ENCODE peak calls at places on chromosomes 7 and 10, in six cellular contexts. Q is fibroblast of lung, D is bronchial epithelial cell, W is lower leg skin, U is nephron progenitor cell, O is mucosa of descending colon. I is an unnamed sample.

GRCh38 chr10:35463878-35464277 is 127.6 kb downstream of the CCNY start:
- DNase-seq in Q (no peak), D (no peak), W (no peak), U (no peak), O (no peak), I (no peak)

GRCh38 chr10:125982256-125982948 is 86.0 kb downstream of the FANK1 start:
- DNase-seq in Q (peak; percentile 79), D (peak; percentile 67), W (no peak), U (peak; percentile 21), O (no peak), I (peak; percentile 43)

GRCh38 chr7:118185163-118185860 is 1.3 kb downstream of the LSM8 start:
- DNase-seq in Q (peak; percentile 39), D (no peak), W (no peak), U (no peak), O (no peak), I (no peak)

GRCh38 chr10:15313844-15314243 is 57.2 kb downstream of the FAM171A1 start:
- DNase-seq in Q (peak; percentile 44), D (no peak), W (peak; percentile 83), U (no peak), O (no peak), I (peak; percentile 52)

GRCh38 chr10:32417906-32418547 is 27.9 kb upstream of the CCDC7 start:
- DNase-seq in Q (peak; percentile 96), D (no peak), W (no peak), U (no peak), O (no peak), I (no peak)

GRCh38 chr7:40405991-40406390 is 271.2 kb downstream of the SUGCT start:
- DNase-seq in Q (no peak), D (no peak), W (no peak), U (no peak), O (no peak), I (no peak)

GRCh38 chr10:802506-802905 is 113.0 kb upstream of the DIP2C start:
- DNase-seq in Q (no peak), D (no peak), W (peak; percentile 67), U (no peak), O (no peak), I (no peak)

GRCh38 chr7:150903627-150904026 is 51.3 kb downstream of the AOC1 start:
- DNase-seq in Q (peak; percentile 71), D (peak; percentile 36), W (no peak), U (no peak), O (peak; percentile 80), I (no peak)

GRCh38 chr10:105718207-105718995 is 1077.3 kb downstream of the SORCS3 start:
- DNase-seq in Q (no peak), D (no peak), W (no peak), U (no peak), O (no peak), I (no peak)

GRCh38 chr7:27459021-27459728 is 203.5 kb downstream of the HIBADH start:
- DNase-seq in Q (no peak), D (no peak), W (no peak), U (no peak), O (no peak), I (no peak)

GRCh38 chr7:1140481-1141104 is 19.4 kb downstream of the ZFAND2A start:
- DNase-seq in Q (no peak), D (no peak), W (no peak), U (no peak), O (no peak), I (no peak)

GRCh38 chr7:3415730-3416366 is 114.8 kb downstream of the SDK1 start:
- DNase-seq in Q (no peak), D (peak; percentile 51), W (no peak), U (no peak), O (no peak), I (no peak)

GRCh38 chr7:47148541-47149207 is 433.2 kb downstream of the TNS3 start:
- DNase-seq in Q (peak; percentile 9), D (no peak), W (no peak), U (no peak), O (no peak), I (no peak)

GRCh38 chr7:1942704-1943294 is 272.7 kb downstream of the ELFN1 start:
- DNase-seq in Q (no peak), D (no peak), W (no peak), U (no peak), O (peak; percentile 3), I (no peak)

GRCh38 chr10:97920865-97921264 is 71.2 kb downstream of the GOLGA7B start:
- DNase-seq in Q (no peak), D (no peak), W (no peak), U (no peak), O (no peak), I (no peak)

GRCh38 chr10:4020651-4021050 is 235.6 kb upstream of the KLF6 start:
- DNase-seq in Q (no peak), D (no peak), W (no peak), U (no peak), O (no peak), I (no peak)

GRCh38 chr7:204326-204725 is 12.0 kb downstream of the FAM20C start:
- DNase-seq in Q (no peak), D (no peak), W (no peak), U (no peak), O (no peak), I (no peak)

GRCh38 chr10:91088300-91089140 is 131.9 kb upstream of the PCGF5 start:
- DNase-seq in Q (peak; percentile 41), D (peak; percentile 22), W (no peak), U (no peak), O (no peak), I (no peak)

GRCh38 chr10:76881477-76882220 is 756.0 kb downstream of the KCNMA1 start:
- DNase-seq in Q (peak; percentile 59), D (peak; percentile 12), W (no peak), U (no peak), O (no peak), I (no peak)

GRCh38 chr7:26690135-26690534 is 174.3 kb downstream of the SKAP2 start:
- DNase-seq in Q (no peak), D (peak; percentile 25), W (no peak), U (no peak), O (no peak), I (no peak)

GRCh38 chr7:64945481-64945756 is 42.3 kb downstream of the ZNF273 start:
- DNase-seq in Q (no peak), D (no peak), W (no peak), U (no peak), O (no peak), I (no peak)

GRCh38 chr7:92375013-92375412 is 72.3 kb upstream of the GATAD1 start:
- DNase-seq in Q (no peak), D (no peak), W (no peak), U (no peak), O (no peak), I (no peak)

GRCh38 chr7:107588529-107589130 is 8.6 kb downstream of the BCAP29 start:
- DNase-seq in Q (no peak), D (no peak), W (no peak), U (no peak), O (no peak), I (no peak)

GRCh38 chr10:126133906-126134703 is 237.7 kb downstream of the FANK1 start:
- DNase-seq in Q (peak; percentile 50), D (peak; percentile 93), W (no peak), U (no peak), O (no peak), I (no peak)

GRCh38 chr7:11533229-11533820 is 298.7 kb downstream of the THSD7A start:
- DNase-seq in Q (no peak), D (no peak), W (no peak), U (no peak), O (no peak), I (no peak)

GRCh38 chr10:99304857-99305220 is 24.3 kb upstream of the CNNM1 start:
- DNase-seq in Q (no peak), D (no peak), W (no peak), U (no peak), O (no peak), I (no peak)

GRCh38 chr7:35253680-35254495 is at the start of gene TBX20:
- DNase-seq in Q (peak; percentile 31), D (peak; percentile 9), W (no peak), U (peak; percentile 76), O (peak; percentile 77), I (peak; percentile 52)

GRCh38 chr10:87775766-87776165 is 42.3 kb downstream of the ATAD1 start:
- DNase-seq in Q (peak; percentile 26), D (peak; percentile 36), W (no peak), U (no peak), O (no peak), I (no peak)

GRCh38 chr10:21496285-21497176 is 29.0 kb downstream of the SKIDA1 start:
- DNase-seq in Q (peak; percentile 56), D (peak; percentile 18), W (peak; percentile 87), U (peak; percentile 71), O (peak; percentile 58), I (peak; percentile 57)
- TF ChIP-seq CTCF in Q (peak; percentile 38), D (peak; percentile 52), W (no peak), U (no peak), O (no peak), I (no peak)

GRCh38 chr10:71234017-71234894 is 21.9 kb downstream of the UNC5B start:
- DNase-seq in Q (no peak), D (no peak), W (no peak), U (no peak), O (peak; percentile 22), I (no peak)
- TF ChIP-seq CTCF in Q (no peak), D (no peak), W (no peak), U (no peak), O (no peak), I (no peak)

DNA sequence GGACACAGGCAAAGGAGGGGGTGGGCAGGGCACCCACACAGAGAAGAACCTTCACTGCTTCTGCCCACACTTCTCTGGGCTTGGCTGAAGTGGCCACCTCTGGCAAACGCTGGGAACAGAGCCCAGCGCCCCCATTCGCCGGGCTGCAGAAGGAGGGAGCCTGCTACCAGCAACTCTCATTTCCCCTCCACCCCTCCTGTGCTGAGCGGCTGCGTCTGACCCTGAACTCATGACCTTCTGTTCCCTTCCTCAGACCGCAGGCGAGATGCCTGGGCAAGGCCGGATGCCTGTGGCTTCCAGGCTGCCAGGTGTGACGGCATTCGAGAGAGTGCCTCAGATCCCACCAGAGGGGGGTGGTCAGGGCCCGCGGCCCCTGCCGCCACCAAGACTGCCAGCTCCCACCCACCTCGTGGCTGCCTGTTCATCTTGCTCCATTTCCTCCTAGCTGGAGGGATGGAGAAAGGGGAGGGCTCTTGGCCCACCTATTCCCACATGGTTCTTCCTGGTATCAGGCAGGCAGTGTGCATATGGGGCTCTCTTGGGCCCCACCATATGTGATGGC is 19.8 kb downstream of the DNAJB12 start:
- DNase-seq in Q (peak; percentile 100), D (peak; percentile 75), W (peak; percentile 97), U (no peak), O (peak; percentile 81), I (no peak)
- TF ChIP-seq CTCF in Q (peak; percentile 47), D (peak; percentile 13), W (no peak), U (no peak), O (no peak), I (no peak)

GRCh38 chr7:91039033-91039432 is 225.2 kb upstream of the FZD1 start:
- DNase-seq in Q (no peak), D (no peak), W (no peak), U (no peak), O (no peak), I (no peak)
- TF ChIP-seq CTCF in Q (no peak), D (no peak), W (no peak), U (no peak), O (no peak), I (no peak)

GRCh38 chr10:12711344-12711708 is 290.2 kb downstream of the CCDC3 start:
- DNase-seq in Q (no peak), D (no peak), W (no peak), U (no peak), O (no peak), I (no peak)
- TF ChIP-seq CTCF in Q (no peak), D (no peak), W (no peak), U (no peak), O (no peak), I (no peak)

I was measured in endothelial cell.